ENCODE peak calls at places on chromosomes 12 and 14, in nine cellular contexts. A, U, E, G, Z, V, H, L and I are unnamed samples. For H3K4me1, the result is how much of the 10 kb centered on the place peaks cover.

GRCh38 chr12:42904683-42905418 is 315.3 kb upstream of the PRICKLE1 start:
- DNase-seq in A (no peak), U (no peak), E (no peak), G (no peak), Z (no peak), V (no peak), H (no peak), L (no peak), I (no peak)

GRCh38 chr14:21860172-21860571 is 186.6 kb upstream of the OR4E1 start:
- DNase-seq in A (no peak), U (no peak), E (peak), G (no peak), Z (no peak), V (no peak), H (no peak), L (no peak), I (no peak)

GRCh38 chr14:103188691-103189480 is 65.6 kb downstream of the TNFAIP2 start:
- DNase-seq in A (peak), U (no peak), E (peak), G (no peak), Z (peak), V (no peak), H (peak), L (peak), I (no peak)

GRCh38 chr14:93970967-93971634 is 5.3 kb downstream of the ASB2 start:
- DNase-seq in A (no peak), U (no peak), E (no peak), G (no peak), Z (no peak), V (no peak), H (peak), L (no peak), I (no peak)

GRCh38 chr12:61991663-61992062 is 268.5 kb upstream of the USP15 start:
- DNase-seq in A (no peak), U (no peak), E (no peak), G (no peak), Z (no peak), V (no peak), H (no peak), L (no peak), I (no peak)

GRCh38 chr12:17283563-17283962 is 677.6 kb upstream of the LMO3 start:
- DNase-seq in A (no peak), U (no peak), E (no peak), G (no peak), Z (no peak), V (no peak), H (no peak), L (no peak), I (no peak)

GRCh38 chr12:121128908-121129704 is 3.6 kb upstream of the P2RX7 start:
- DNase-seq in A (peak), U (peak), E (peak), G (peak), Z (peak), V (no peak), H (peak), L (peak), I (no peak)

GRCh38 chr14:55118761-55119160 is 10.3 kb upstream of the LGALS3 start:
- DNase-seq in A (no peak), U (no peak), E (no peak), G (no peak), Z (no peak), V (no peak), H (no peak), L (no peak), I (no peak)

DNA sequence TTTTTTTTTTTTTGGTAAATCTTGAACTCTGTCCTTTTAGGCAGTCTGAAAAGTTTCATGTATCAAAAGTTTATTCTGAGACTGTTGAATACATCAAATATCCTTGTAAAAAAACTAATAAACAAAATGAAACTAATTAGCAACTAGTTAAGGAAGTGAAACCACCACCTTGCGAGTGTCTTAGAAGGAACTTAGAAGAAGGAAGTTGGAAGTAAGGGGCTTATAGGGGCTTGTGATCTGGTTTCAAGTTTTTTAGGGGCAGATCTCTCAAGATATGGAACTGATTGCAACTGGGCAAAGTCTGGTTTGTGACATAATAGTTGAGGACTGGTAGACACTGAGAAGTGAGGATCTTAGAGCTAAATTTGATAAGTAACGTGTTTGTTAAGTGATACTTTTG is 748.8 kb downstream of the C12orf50 start:
- DNase-seq in A (no peak), U (no peak), E (no peak), G (no peak), Z (no peak), V (no peak), H (no peak), L (no peak), I (no peak)
- H3K4me3 ChIP-seq in A (no peak), U (no peak), E (no peak), G (no peak), Z (no peak), V (no peak), H (no peak), L (no peak), I (no peak)

GRCh38 chr12:128817115-128818015 is 6.4 kb downstream of the SLC15A4 start:
- DNase-seq in A (no peak), U (no peak), E (no peak), G (peak), Z (peak), V (no peak), H (peak), L (no peak), I (no peak)
- H3K4me1 ChIP-seq in A (under half), U (under half), E (under half), G (under half), Z (half or more), V (under half), H (under half), L (under half), I (half or more)

GRCh38 chr14:64919215-64919614 is 5.0 kb downstream of the CHURC1 start:
- DNase-seq in A (no peak), U (no peak), E (no peak), G (no peak), Z (no peak), V (no peak), H (no peak), L (no peak), I (no peak)

GRCh38 chr14:64914237-64914971 is at the start of gene CHURC1:
- DNase-seq in A (peak), U (peak), E (peak), G (peak), Z (peak), V (peak), H (peak), L (peak), I (peak)

GRCh38 chr14:64918216-64918615 is 4.0 kb downstream of the CHURC1 start:
- DNase-seq in A (no peak), U (no peak), E (no peak), G (no peak), Z (no peak), V (no peak), H (no peak), L (no peak), I (no peak)

GRCh38 chr14:64915025-64915424 is 770 bp downstream of the CHURC1 start:
- DNase-seq in A (no peak), U (no peak), E (no peak), G (no peak), Z (no peak), V (no peak), H (no peak), L (no peak), I (no peak)

DNA sequence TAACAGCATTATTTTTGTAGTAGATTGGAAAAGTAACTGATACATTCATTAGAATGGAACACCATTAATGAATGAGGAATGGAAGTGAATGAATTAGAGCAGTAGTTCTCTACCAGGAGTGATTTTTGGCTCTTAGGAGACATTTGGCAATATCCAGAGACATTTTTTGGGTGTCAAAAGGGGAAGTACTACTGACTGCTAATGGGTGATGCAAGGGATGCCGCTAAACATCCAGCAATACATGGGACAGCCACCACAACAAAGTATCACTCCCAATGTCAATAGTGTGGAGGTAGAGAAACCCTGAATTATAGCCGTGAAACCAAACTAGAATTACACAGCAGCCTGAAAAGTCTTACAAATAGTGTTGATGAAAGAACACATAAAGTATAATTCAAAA is 1.5 kb downstream of the CHURC1 start:
- DNase-seq in A (no peak), U (no peak), E (no peak), G (no peak), Z (no peak), V (no peak), H (no peak), L (no peak), I (no peak)
- H3K4me3 ChIP-seq in A (no peak), U (no peak), E (peak), G (no peak), Z (peak), V (peak), H (peak), L (no peak), I (no peak)

GRCh38 chr14:22886500-22887259 is 3.7 kb downstream of the REM2 start:
- DNase-seq in A (peak), U (peak), E (peak), G (peak), Z (peak), V (no peak), H (peak), L (peak), I (no peak)

GRCh38 chr14:22885975-22886374 is 3.0 kb downstream of the REM2 start:
- DNase-seq in A (no peak), U (no peak), E (no peak), G (no peak), Z (no peak), V (no peak), H (no peak), L (no peak), I (no peak)

GRCh38 chr14:22882529-22883190 is 362 bp upstream of the REM2 start:
- DNase-seq in A (peak), U (peak), E (peak), G (peak), Z (no peak), V (no peak), H (peak), L (peak), I (no peak)

GRCh38 chr14:22883191-22883976 is at the start of gene REM2:
- DNase-seq in A (no peak), U (no peak), E (no peak), G (no peak), Z (no peak), V (no peak), H (no peak), L (no peak), I (no peak)

DNA sequence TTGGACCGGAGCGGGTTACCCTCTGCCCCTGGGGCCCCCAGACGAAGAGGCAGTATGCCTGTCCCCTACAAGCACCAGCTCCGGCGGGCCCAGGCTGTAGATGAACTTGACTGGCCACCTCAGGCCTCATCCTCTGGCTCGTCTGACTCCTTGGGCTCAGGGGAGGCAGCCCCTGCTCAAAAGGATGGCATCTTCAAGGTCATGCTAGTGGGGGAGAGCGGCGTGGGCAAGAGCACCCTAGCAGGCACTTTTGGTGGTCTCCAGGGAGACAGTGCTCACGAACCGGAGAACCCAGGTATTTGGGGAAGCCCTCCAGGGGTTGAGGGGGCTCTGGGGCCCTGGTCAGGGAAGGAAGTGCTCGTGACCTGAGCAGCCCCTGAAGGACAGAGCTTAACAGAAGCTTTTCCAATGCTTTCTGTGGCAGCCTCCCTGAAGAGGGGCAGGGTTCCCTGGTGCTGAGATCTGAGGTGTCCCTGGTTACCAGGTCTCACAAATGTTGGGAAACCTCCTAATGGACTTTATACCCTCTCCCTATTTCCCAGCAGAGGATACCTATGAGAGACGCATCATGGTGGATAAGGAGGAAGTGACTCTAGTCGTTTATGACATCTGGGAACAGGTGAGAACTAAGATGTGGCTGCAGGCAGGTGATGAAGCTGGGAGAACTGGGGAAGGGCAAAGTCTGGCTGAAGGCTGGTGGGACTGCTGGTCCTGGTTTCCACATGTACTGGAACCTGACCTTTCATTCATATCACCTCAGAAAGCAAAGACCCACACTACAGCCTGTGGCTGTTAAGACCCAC is 1.9 kb downstream of the REM2 start:
- DNase-seq in A (no peak), U (no peak), E (no peak), G (no peak), Z (no peak), V (no peak), H (no peak), L (no peak), I (no peak)
- H3K4me1 ChIP-seq in A (under half), U (under half), E (under half), G (under half), Z (under half), V (under half), H (under half), L (under half), I (under half)

GRCh38 chr12:56862264-56862663 is 71.9 kb downstream of the SDR9C7 start:
- DNase-seq in A (no peak), U (no peak), E (no peak), G (no peak), Z (no peak), V (no peak), H (no peak), L (no peak), I (no peak)
- H3K4me3 ChIP-seq in A (no peak), U (no peak), E (no peak), G (no peak), Z (no peak), V (no peak), H (no peak), L (no peak), I (no peak)

DNA sequence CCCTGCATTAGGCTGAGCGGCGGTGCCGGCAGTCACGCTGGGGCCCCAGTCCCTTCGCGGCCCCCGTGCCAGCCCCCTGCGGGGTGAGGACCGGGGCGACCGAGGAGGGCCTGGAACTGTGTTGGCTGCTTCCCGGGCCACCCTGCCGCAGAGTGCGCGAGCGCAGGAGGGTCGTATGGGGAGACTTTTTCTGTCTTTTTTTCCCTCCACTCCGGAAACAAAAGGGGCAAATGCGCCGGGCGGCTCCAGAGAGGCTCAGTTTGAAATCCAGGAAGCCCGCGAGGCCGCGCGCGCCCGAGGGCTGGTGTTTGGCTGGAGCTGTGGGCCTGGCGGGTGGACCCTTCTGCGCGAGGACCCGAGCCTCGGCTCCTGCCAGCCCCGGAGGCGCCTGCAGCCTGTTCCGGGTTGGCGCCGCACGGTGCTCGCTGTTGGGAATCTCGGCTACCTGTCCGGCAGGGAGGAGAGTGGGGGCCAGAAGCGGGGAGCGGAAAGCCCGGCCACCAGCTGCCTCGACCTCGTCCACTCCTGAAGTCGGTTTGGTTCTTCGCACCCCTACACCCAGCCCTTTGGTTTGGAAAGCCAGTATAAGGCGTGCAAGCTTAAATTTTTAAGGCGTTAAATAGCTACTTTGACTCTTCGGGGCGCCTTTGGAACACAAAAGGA is 650 bp downstream of the PLEKHG3 start:
- DNase-seq in A (peak), U (no peak), E (no peak), G (no peak), Z (peak), V (no peak), H (peak), L (no peak), I (no peak)
- H3K4me1 ChIP-seq in A (under half), U (under half), E (half or more), G (under half), Z (half or more), V (half or more), H (half or more), L (under half), I (half or more)

GRCh38 chr12:104906695-104907094 is 51.4 kb downstream of the SLC41A2 start:
- DNase-seq in A (no peak), U (no peak), E (no peak), G (no peak), Z (no peak), V (no peak), H (no peak), L (no peak), I (no peak)
- H3K4me3 ChIP-seq in A (no peak), U (no peak), E (no peak), G (no peak), Z (no peak), V (no peak), H (no peak), L (no peak), I (no peak)

GRCh38 chr14:92726933-92727262 is 21.5 kb downstream of the LGMN start:
- DNase-seq in A (no peak), U (no peak), E (no peak), G (no peak), Z (no peak), V (no peak), H (no peak), L (no peak), I (no peak)
- H3K4me1 ChIP-seq in A (under half), U (under half), E (half or more), G (under half), Z (under half), V (under half), H (under half), L (under half), I (under half)

GRCh38 chr14:101561897-101562490 is 699 bp downstream of the DIO3 start:
- DNase-seq in A (no peak), U (no peak), E (no peak), G (no peak), Z (no peak), V (no peak), H (no peak), L (no peak), I (no peak)

GRCh38 chr14:101559250-101559623 is 2.1 kb upstream of the DIO3 start:
- DNase-seq in A (no peak), U (no peak), E (no peak), G (no peak), Z (no peak), V (no peak), H (no peak), L (no peak), I (no peak)

GRCh38 chr14:101559624-101560533 is 1.4 kb upstream of the DIO3 start:
- DNase-seq in A (no peak), U (peak), E (no peak), G (peak), Z (no peak), V (no peak), H (peak), L (peak), I (no peak)

GRCh38 chr14:101561145-101561896 is at the start of gene DIO3:
- DNase-seq in A (peak), U (peak), E (no peak), G (no peak), Z (no peak), V (no peak), H (peak), L (peak), I (no peak)

GRCh38 chr14:101560534-101561113 is 671 bp upstream of the DIO3 start:
- DNase-seq in A (no peak), U (no peak), E (no peak), G (no peak), Z (no peak), V (no peak), H (no peak), L (no peak), I (no peak)
- H3K4me3 ChIP-seq in A (no peak), U (peak), E (no peak), G (no peak), Z (peak), V (no peak), H (peak), L (peak), I (peak)